ENCODE peak calls at places on chromosome 13, in six cellular contexts. V, B, O, T, K and C are unnamed samples.

GRCh38 chr13:110209950-110210603 is 96.9 kb downstream of the COL4A1 start:
- DNase-seq in K (no peak), B (no peak), V (no peak), T (no peak), O (no peak), C (peak)

GRCh38 chr13:108156749-108157148 is 58.6 kb downstream of the LIG4 start:
- DNase-seq in O (no peak), B (no peak), K (no peak), V (no peak), T (no peak), C (no peak)

GRCh38 chr13:27264181-27264580 is 6.4 kb upstream of the RASL11A start:
- DNase-seq in K (no peak), V (no peak), B (no peak), T (no peak), O (no peak), C (no peak)

GRCh38 chr13:31200636-31200970 is 828 bp downstream of the B3GLCT start:
- DNase-seq in T (no peak), V (peak), B (no peak), O (peak), K (peak), C (no peak)

GRCh38 chr13:66691149-66691548 is 539.0 kb downstream of the PCDH9 start:
- DNase-seq in B (no peak), K (no peak), O (no peak), V (no peak), T (no peak), C (no peak)

GRCh38 chr13:20891768-20892167 is 10.8 kb downstream of the XPO4 start:
- DNase-seq in B (no peak), T (no peak), K (no peak), O (no peak), V (no peak), C (no peak)

GRCh38 chr13:44796597-44797517 is 192.4 kb downstream of the NUFIP1 start:
- DNase-seq in O (no peak), K (no peak), V (no peak), T (no peak), B (no peak), C (no peak)

GRCh38 chr13:96020155-96020575 is 33.0 kb downstream of the UGGT2 start:
- DNase-seq in O (no peak), B (no peak), T (peak), K (no peak), V (no peak), C (peak)

GRCh38 chr13:44969858-44970484 is 19.3 kb downstream of the NUFIP1 start:
- DNase-seq in B (no peak), V (no peak), O (no peak), T (peak), K (no peak), C (peak)

GRCh38 chr13:106376411-106377112 is 158.9 kb downstream of the EFNB2 start:
- DNase-seq in B (no peak), T (peak), K (no peak), O (no peak), V (no peak), C (peak)

GRCh38 chr13:59464926-59465325 is 698.8 kb downstream of the DIAPH3 start:
- DNase-seq in T (no peak), V (no peak), B (no peak), O (no peak), K (no peak), C (no peak)

GRCh38 chr13:61255035-61255796 is 160.4 kb downstream of the PCDH20 start:
- DNase-seq in O (no peak), T (peak), B (no peak), V (no peak), K (no peak), C (peak)

GRCh38 chr13:87656311-87656710 is 14.9 kb upstream of the SLITRK5 start:
- DNase-seq in K (no peak), B (no peak), V (no peak), T (no peak), O (no peak), C (peak)

GRCh38 chr13:27170221-27170520 is 1.4 kb downstream of the USP12 start:
- DNase-seq in O (no peak), K (no peak), V (no peak), T (no peak), B (no peak), C (peak)

GRCh38 chr13:53240316-53240715 is 211.7 kb downstream of the OLFM4 start:
- DNase-seq in T (no peak), O (no peak), V (no peak), K (no peak), B (no peak), C (no peak)

GRCh38 chr13:21549633-21550032 is 54.3 kb downstream of the MICU2 start:
- DNase-seq in T (no peak), K (no peak), V (no peak), B (no peak), O (no peak), C (no peak)

GRCh38 chr13:74202129-74202528 is 67.9 kb upstream of the KLF12 start:
- DNase-seq in T (no peak), K (no peak), O (no peak), B (no peak), V (no peak), C (no peak)

GRCh38 chr13:29903524-29903923 is 53.1 kb upstream of the UBL3 start:
- DNase-seq in T (no peak), V (no peak), B (no peak), K (no peak), O (no peak), C (no peak)

GRCh38 chr13:100721885-100722512 is 47.4 kb upstream of the TMTC4 start:
- DNase-seq in V (no peak), B (no peak), K (peak), O (peak), T (peak), C (peak)

GRCh38 chr13:76016799-76017198 is 380.7 kb downstream of the LMO7 start:
- DNase-seq in T (peak), O (no peak), B (no peak), K (no peak), V (no peak), C (peak)

GRCh38 chr13:102402292-102402691 is 444 bp upstream of the FGF14 start:
- DNase-seq in T (no peak), K (no peak), O (peak), B (no peak), V (no peak), C (no peak)

GRCh38 chr13:87923713-87924112 is 252.5 kb downstream of the SLITRK5 start:
- DNase-seq in K (no peak), T (no peak), V (no peak), B (no peak), O (no peak), C (no peak)

GRCh38 chr13:49495783-49496762 is at the start of gene PHF11:
- DNase-seq in O (peak), V (peak), B (peak), T (no peak), K (peak), C (peak)

GRCh38 chr13:109998808-109999528 is 212.6 kb upstream of the IRS2 start:
- DNase-seq in K (no peak), B (no peak), O (no peak), V (no peak), T (no peak), C (peak)

GRCh38 chr13:50292082-50292481 is 276.8 kb downstream of the KCNRG start:
- DNase-seq in O (no peak), V (no peak), K (no peak), B (no peak), T (no peak), C (no peak)

GRCh38 chr13:112911285-112911701 is 57.7 kb upstream of the MCF2L start:
- DNase-seq in K (no peak), T (no peak), O (no peak), B (no peak), V (no peak), C (no peak)

GRCh38 chr13:113404723-113405471 is 41.0 kb upstream of the GRTP1 start:
- DNase-seq in K (no peak), O (no peak), V (no peak), T (no peak), B (peak), C (no peak)

GRCh38 chr13:51636349-51636890 is 52.2 kb downstream of the WDFY2 start:
- DNase-seq in B (no peak), O (no peak), V (no peak), T (no peak), K (no peak), C (no peak)

GRCh38 chr13:30165791-30166190 is 141.6 kb downstream of the KATNAL1 start:
- DNase-seq in K (no peak), B (peak), O (no peak), V (no peak), T (no peak), C (no peak)

GRCh38 chr13:33197551-33197971 is 88.0 kb downstream of the STARD13 start:
- DNase-seq in T (no peak), V (no peak), K (no peak), B (no peak), O (no peak), C (no peak)

GRCh38 chr13:42815686-42816085 is 34.3 kb downstream of the FAM216B start:
- DNase-seq in K (no peak), T (no peak), V (no peak), O (no peak), B (no peak), C (no peak)

GRCh38 chr13:100645382-100645781 is 29.2 kb downstream of the TMTC4 start:
- DNase-seq in B (no peak), T (no peak), O (no peak), K (no peak), V (no peak), C (no peak)

GRCh38 chr13:34853161-34853560 is 88.9 kb upstream of the NBEA start:
- DNase-seq in O (no peak), T (no peak), B (no peak), K (no peak), V (no peak), C (no peak)

GRCh38 chr13:29566864-29567263 is 28.6 kb downstream of the SLC7A1 start:
- DNase-seq in V (no peak), O (no peak), T (no peak), B (no peak), K (no peak), C (no peak)

GRCh38 chr13:42753697-42754096 is 27.7 kb upstream of the FAM216B start:
- DNase-seq in T (no peak), K (no peak), V (no peak), B (no peak), O (no peak), C (no peak)

GRCh38 chr13:113848431-113849260 is 15.2 kb downstream of the GAS6 start:
- DNase-seq in K (no peak), T (no peak), V (no peak), O (no peak), B (no peak), C (peak)

GRCh38 chr13:28638756-28639155 is 20.2 kb upstream of the POMP start:
- DNase-seq in B (no peak), K (no peak), O (no peak), T (no peak), V (no peak), C (no peak)

GRCh38 chr13:38159710-38160109 is 189.9 kb upstream of the UFM1 start:
- DNase-seq in B (no peak), T (no peak), K (no peak), V (no peak), O (no peak), C (no peak)
- TF ChIP-seq CTCF in B (no peak), T (no peak), K (no peak), V (no peak), O (no peak), C (no peak)

DNA sequence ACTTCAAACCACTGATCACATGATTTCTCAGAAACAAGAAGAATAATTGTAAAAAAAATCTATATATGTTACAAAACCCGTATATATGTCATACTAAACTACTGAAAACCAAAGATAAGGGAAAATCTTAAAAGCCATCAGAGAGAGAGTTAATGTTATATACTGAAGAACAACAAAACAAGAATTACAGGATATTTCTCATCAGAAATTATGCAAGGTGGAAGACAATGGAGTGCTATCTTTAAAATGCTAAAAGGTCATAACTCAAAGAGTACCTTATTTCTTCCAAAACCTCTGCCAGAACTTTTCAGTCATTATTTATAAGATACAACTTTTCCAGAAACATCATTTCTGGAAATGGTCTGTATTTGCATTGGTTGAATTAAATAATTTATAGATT is 256.8 kb downstream of the RBM26 start:
- DNase-seq in K (no peak), O (no peak), V (no peak), B (no peak), T (no peak), C (no peak)
- TF ChIP-seq CTCF in K (no peak), O (no peak), V (no peak), B (no peak), T (no peak), C (no peak)

GRCh38 chr13:111286162-111286561 is 34.3 kb upstream of the TEX29 start:
- DNase-seq in V (no peak), K (no peak), B (no peak), T (no peak), O (no peak), C (no peak)

GRCh38 chr13:111289251-111289650 is 31.2 kb upstream of the TEX29 start:
- DNase-seq in B (no peak), K (no peak), T (no peak), V (no peak), O (no peak), C (no peak)

GRCh38 chr13:111287201-111287600 is 33.2 kb upstream of the TEX29 start:
- DNase-seq in O (no peak), K (no peak), B (no peak), V (no peak), T (no peak), C (no peak)

GRCh38 chr13:111291908-111292307 is 28.5 kb upstream of the TEX29 start:
- DNase-seq in V (no peak), K (no peak), T (no peak), B (no peak), O (no peak), C (no peak)

GRCh38 chr13:111288276-111288675 is 32.2 kb upstream of the TEX29 start:
- DNase-seq in K (no peak), V (no peak), O (no peak), T (no peak), B (no peak), C (no peak)
- TF ChIP-seq CTCF in K (no peak), V (no peak), O (no peak), T (no peak), B (no peak), C (no peak)

GRCh38 chr13:98478134-98479129 is 98.5 kb downstream of the STK24 start:
- DNase-seq in O (no peak), B (no peak), V (no peak), K (no peak), T (no peak), C (peak)
- TF ChIP-seq CTCF in O (no peak), B (no peak), V (no peak), K (no peak), T (no peak), C (no peak)